ENCODE peak calls at places on chromosome 3, in seven cellular contexts. Q is activated gamma-delta T cell, Y is M059J, K is iris pigment epithelial cell, J is HFFc6, O is NCI-H1105 treated with DMSO at 0.1 percent for 48 hours, H is LHCN-M2. L is an unnamed sample.

GRCh38 chr3:27712136-27713065 is 9.7 kb downstream of the EOMES start:
- DNase-seq in Q (peak), Y (peak), K (peak), J (peak), O (peak), H (peak), L (no peak)

GRCh38 chr3:131907809-131908208 is 127.0 kb downstream of the CPNE4 start:
- DNase-seq in Q (no peak), Y (no peak), K (peak), J (no peak), O (peak), H (no peak), L (no peak)

GRCh38 chr3:46733026-46733800 is 15.5 kb upstream of the PRSS50 start:
- DNase-seq in Q (no peak), Y (peak), K (peak), J (no peak), O (no peak), H (peak), L (no peak)

GRCh38 chr3:144187531-144188230 is 216.1 kb downstream of the DIPK2A start:
- DNase-seq in Q (no peak), Y (peak), K (peak), J (no peak), O (peak), H (peak), L (no peak)

GRCh38 chr3:184740509-184741258 is 28.8 kb upstream of the MAGEF1 start:
- DNase-seq in Q (no peak), Y (peak), K (peak), J (peak), O (no peak), H (peak), L (no peak)

GRCh38 chr3:18837137-18837536 is 311.2 kb upstream of the KCNH8 start:
- DNase-seq in Q (no peak), Y (peak), K (no peak), J (no peak), O (no peak), H (no peak), L (no peak)

GRCh38 chr3:105827959-105828358 is 40.9 kb downstream of the CBLB start:
- DNase-seq in Q (no peak), Y (peak), K (peak), J (peak), O (no peak), H (peak), L (no peak)

GRCh38 chr3:134473868-134474546 is 11.8 kb downstream of the ANAPC13 start:
- DNase-seq in Q (no peak), Y (peak), K (peak), J (peak), O (peak), H (peak), L (peak)

GRCh38 chr3:41265011-41265545 is 65.8 kb downstream of the CTNNB1 start:
- DNase-seq in Q (no peak), Y (peak), K (peak), J (no peak), O (no peak), H (peak), L (no peak)

GRCh38 chr3:43995078-43995928 is 246.4 kb upstream of the TOPAZ1 start:
- DNase-seq in Q (no peak), Y (peak), K (peak), J (no peak), O (peak), H (peak), L (peak)

GRCh38 chr3:36591959-36592358 is 172.4 kb downstream of the DCLK3 start:
- DNase-seq in Q (no peak), Y (peak), K (peak), J (peak), O (no peak), H (peak), L (no peak)

GRCh38 chr3:177197934-177198484 is 727 bp upstream of the TBL1XR1 start:
- DNase-seq in Q (no peak), Y (peak), K (no peak), J (no peak), O (peak), H (no peak), L (no peak)

GRCh38 chr3:197578376-197578775 is 22.6 kb upstream of the BDH1 start:
- DNase-seq in Q (no peak), Y (no peak), K (no peak), J (no peak), O (no peak), H (no peak), L (no peak)